ENCODE peak calls at places on chromosomes 3 and 15, in four cellular contexts. One of them, this sample, is unnamed.

GRCh38 chr15:48486228-48486627 is 155.0 kb downstream of the DUT start:
- DNase-seq in G401: no peak
- DNase-seq in RWPE1: no peak
- DNase-seq in iris pigment epithelial cell: no peak
- DNase-seq in this sample: no peak

GRCh38 chr3:69250014-69250413 is 127.6 kb upstream of the LMOD3 start:
- DNase-seq in G401: peak
- DNase-seq in RWPE1: no peak
- DNase-seq in iris pigment epithelial cell: peak
- DNase-seq in this sample: no peak

GRCh38 chr15:50940506-50940905 is 32.0 kb downstream of the AP4E1 start:
- DNase-seq in G401: no peak
- DNase-seq in RWPE1: no peak
- DNase-seq in iris pigment epithelial cell: peak
- DNase-seq in this sample: no peak

GRCh38 chr3:186640929-186641328 is 730 bp downstream of the FETUB start:
- DNase-seq in G401: no peak
- DNase-seq in RWPE1: no peak
- DNase-seq in iris pigment epithelial cell: no peak
- DNase-seq in this sample: no peak

GRCh38 chr3:69983546-69984265 is 15.8 kb upstream of the SAMMSON start:
- DNase-seq in G401: no peak
- DNase-seq in RWPE1: no peak
- DNase-seq in iris pigment epithelial cell: no peak
- DNase-seq in this sample: no peak

GRCh38 chr15:81349271-81349670 is 24.7 kb downstream of the TMC3 start:
- DNase-seq in G401: no peak
- DNase-seq in RWPE1: no peak
- DNase-seq in iris pigment epithelial cell: no peak
- DNase-seq in this sample: no peak

GRCh38 chr15:83653639-83654378 is at the start of gene ADAMTSL3:
- DNase-seq in G401: peak
- DNase-seq in RWPE1: peak
- DNase-seq in iris pigment epithelial cell: peak
- DNase-seq in this sample: no peak

GRCh38 chr3:69329897-69330296 is 56.0 kb downstream of the FRMD4B start:
- DNase-seq in G401: no peak
- DNase-seq in RWPE1: no peak
- DNase-seq in iris pigment epithelial cell: peak
- DNase-seq in this sample: no peak

GRCh38 chr15:39000008-39000734 is 435.6 kb upstream of the RASGRP1 start:
- DNase-seq in G401: no peak
- DNase-seq in RWPE1: no peak
- DNase-seq in iris pigment epithelial cell: no peak
- DNase-seq in this sample: no peak

GRCh38 chr3:135271562-135272290 is 476.7 kb downstream of the EPHB1 start:
- DNase-seq in G401: peak
- DNase-seq in RWPE1: no peak
- DNase-seq in iris pigment epithelial cell: no peak
- DNase-seq in this sample: no peak

GRCh38 chr3:66836363-66837152 is 161.5 kb upstream of the KBTBD8 start:
- DNase-seq in G401: no peak
- DNase-seq in RWPE1: no peak
- DNase-seq in iris pigment epithelial cell: no peak
- DNase-seq in this sample: no peak